ENCODE peak calls at places on chromosomes 16 and 17, in six cellular contexts. V, O, B, L, A and Q are unnamed samples.

GRCh38 chr17:65261682-65262636 is 124.8 kb downstream of the RGS9 start:
- DNase-seq in B (peak), O (peak), L (peak), V (no peak), A (peak), Q (peak)

GRCh38 chr17:33750943-33751701 is 458.0 kb upstream of the ASIC2 start:
- DNase-seq in A (peak), L (peak), V (peak), O (peak), B (peak), Q (peak)

GRCh38 chr16:8257561-8257960 is 332.8 kb downstream of the TMEM114 start:
- DNase-seq in B (no peak), V (no peak), A (no peak), O (no peak), L (no peak), Q (no peak)

GRCh38 chr16:88706965-88707871 is 915 bp downstream of the CTU2 start:
- DNase-seq in V (no peak), O (peak), L (no peak), B (no peak), A (peak), Q (peak)

GRCh38 chr16:49857423-49858181 is 1.7 kb upstream of the ZNF423 start:
- DNase-seq in V (peak), L (peak), B (peak), A (peak), O (peak), Q (peak)

GRCh38 chr16:30406911-30407793 is at the start of gene ZNF771:
- DNase-seq in A (peak), V (peak), O (peak), L (peak), B (peak), Q (peak)

GRCh38 chr16:48102083-48103008 is 53.4 kb downstream of the ABCC12 start:
- DNase-seq in L (no peak), B (no peak), O (no peak), A (no peak), V (no peak), Q (peak)

GRCh38 chr16:87762071-87762571 is 3.7 kb downstream of the KLHDC4 start:
- DNase-seq in L (no peak), B (no peak), O (no peak), A (no peak), V (no peak), Q (no peak)

GRCh38 chr17:7098802-7099459 is 15.7 kb downstream of the ASGR2 start:
- DNase-seq in O (no peak), L (no peak), A (no peak), V (no peak), B (no peak), Q (no peak)

GRCh38 chr17:32819035-32819434 is 57.9 kb downstream of the MYO1D start:
- DNase-seq in O (no peak), B (no peak), A (peak), V (no peak), L (no peak), Q (no peak)

GRCh38 chr16:67673712-67674580 is 7.3 kb downstream of the C16orf86 start:
- DNase-seq in O (no peak), V (no peak), L (no peak), A (no peak), B (no peak), Q (no peak)

GRCh38 chr17:40803617-40804082 is 3.9 kb upstream of the KRT28 start:
- DNase-seq in V (peak), O (peak), A (peak), B (peak), L (peak), Q (peak)

GRCh38 chr16:82655315-82655714 is 28.5 kb downstream of the CDH13 start:
- DNase-seq in L (peak), B (peak), V (no peak), O (peak), A (peak), Q (no peak)

GRCh38 chr16:28914325-28914724 is 10.7 kb downstream of the RABEP2 start:
- DNase-seq in V (no peak), O (no peak), B (no peak), A (no peak), L (no peak), Q (no peak)

GRCh38 chr17:51703364-51704341 is 443.3 kb downstream of the UTP18 start:
- DNase-seq in B (peak), O (no peak), L (no peak), A (peak), V (no peak), Q (no peak)

GRCh38 chr16:89013692-89014455 is 36.9 kb upstream of the CBFA2T3 start:
- DNase-seq in B (no peak), L (no peak), O (no peak), V (no peak), A (no peak), Q (no peak)

GRCh38 chr16:50615891-50616290 is 65.2 kb downstream of the SNX20 start:
- DNase-seq in A (no peak), O (no peak), B (peak), L (no peak), V (no peak), Q (no peak)

GRCh38 chr16:48082516-48082915 is 73.3 kb downstream of the ABCC12 start:
- DNase-seq in O (peak), B (peak), V (no peak), A (peak), L (peak), Q (no peak)

GRCh38 chr17:45277216-45277849 is 15.4 kb upstream of the SPATA32 start:
- DNase-seq in A (peak), O (peak), L (peak), B (peak), V (peak), Q (peak)

GRCh38 chr16:88454315-88455057 is 1.4 kb downstream of the ZFPM1 start:
- DNase-seq in A (peak), V (no peak), L (no peak), B (no peak), O (no peak), Q (no peak)

GRCh38 chr17:6153416-6153815 is 83.2 kb downstream of the WSCD1 start:
- DNase-seq in B (no peak), L (no peak), A (no peak), V (no peak), O (no peak), Q (no peak)

GRCh38 chr16:10870137-10870776 is 6.7 kb upstream of the CIITA start:
- DNase-seq in B (no peak), A (peak), V (no peak), L (no peak), O (no peak), Q (peak)

GRCh38 chr16:74657873-74658642 is 8.6 kb downstream of the RFWD3 start:
- DNase-seq in B (no peak), L (no peak), V (no peak), A (no peak), O (no peak), Q (no peak)

GRCh38 chr17:4690745-4691144 is 13.2 kb downstream of the PELP1 start:
- DNase-seq in V (no peak), L (no peak), B (no peak), A (no peak), O (no peak), Q (no peak)

GRCh38 chr16:47492428-47493357 is 31.6 kb downstream of the PHKB start:
- DNase-seq in L (peak), A (peak), O (peak), V (no peak), B (no peak), Q (peak)

GRCh38 chr16:85402910-85403692 is 210.0 kb upstream of the GSE1 start:
- DNase-seq in A (no peak), O (peak), B (peak), V (no peak), L (peak), Q (no peak)

GRCh38 chr16:65426484-65426883 is 304.6 kb upstream of the CDH11 start:
- DNase-seq in A (peak), L (no peak), O (no peak), V (no peak), B (peak), Q (no peak)

GRCh38 chr16:87541882-87542234 is 49.0 kb upstream of the ZCCHC14 start:
- DNase-seq in A (peak), V (no peak), B (no peak), L (no peak), O (no peak), Q (no peak)

GRCh38 chr17:77723071-77723908 is 235.2 kb upstream of the TNRC6C start:
- DNase-seq in A (no peak), V (no peak), O (no peak), B (no peak), L (no peak), Q (no peak)

GRCh38 chr17:78174332-78174869 is 6.0 kb downstream of the SYNGR2 start:
- DNase-seq in A (no peak), V (no peak), B (no peak), L (no peak), O (no peak), Q (no peak)

GRCh38 chr16:11141409-11142260 is 114.4 kb downstream of the SOCS1 start:
- DNase-seq in V (no peak), L (no peak), O (no peak), B (no peak), A (no peak), Q (no peak)

GRCh38 chr17:61805399-61805798 is 57.9 kb downstream of the BRIP1 start:
- DNase-seq in A (peak), V (no peak), B (peak), O (peak), L (peak), Q (no peak)

GRCh38 chr16:12406840-12407690 is 396.6 kb downstream of the CPPED1 start:
- DNase-seq in L (peak), O (peak), V (no peak), A (peak), B (peak), Q (no peak)

GRCh38 chr17:50422738-50423137 is 3.3 kb upstream of the ACSF2 start:
- DNase-seq in O (no peak), V (no peak), L (no peak), A (no peak), B (no peak), Q (no peak)
- H3K4me2 ChIP-seq in O (no peak), V (no peak), L (no peak), A (no peak), B (no peak), Q (no peak)

GRCh38 chr16:4336701-4337539 is 14.2 kb downstream of the PAM16 start:
- DNase-seq in O (no peak), B (no peak), V (no peak), L (no peak), A (no peak), Q (no peak)
- H3K9ac ChIP-seq in O (no peak), B (no peak), V (no peak), L (no peak), A (no peak), Q (no peak)

DNA sequence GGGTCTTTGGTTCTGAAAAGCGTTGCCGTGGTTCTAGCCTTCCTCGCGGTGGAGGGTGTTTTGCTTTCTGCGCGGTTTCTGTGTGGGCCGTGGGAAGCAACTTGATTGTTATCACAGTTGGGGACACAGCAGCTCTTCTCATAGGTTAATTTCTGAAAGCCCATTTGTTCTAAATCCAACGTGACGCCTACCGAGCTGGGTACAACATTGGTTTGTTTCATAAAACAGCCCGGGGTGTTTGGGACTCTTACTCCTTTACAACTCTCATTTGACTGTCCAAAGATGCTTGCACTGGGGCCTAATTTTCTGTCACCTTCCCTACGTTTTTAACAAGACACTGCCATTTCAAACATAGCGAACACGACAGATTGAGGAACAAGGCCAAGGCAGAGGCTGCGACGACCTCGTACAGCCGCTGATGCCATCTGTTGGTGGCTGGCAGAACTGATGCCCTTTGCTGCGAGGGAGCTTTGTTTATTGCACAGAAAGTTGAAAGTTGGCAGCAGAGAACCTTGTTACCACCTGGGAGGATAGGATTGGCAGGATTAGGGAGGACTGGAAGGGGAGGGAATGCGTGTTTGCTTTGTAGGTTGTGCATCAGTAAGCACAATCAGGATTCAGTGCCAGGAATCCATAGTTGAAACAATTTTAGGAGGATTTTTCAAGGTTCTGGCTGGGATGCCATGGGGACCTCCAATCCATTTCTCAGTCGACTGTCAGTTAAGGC is 98.2 kb downstream of the PITPNC1 start:
- DNase-seq in L (peak), B (peak), A (peak), V (no peak), O (peak), Q (peak)
- H3K4me2 ChIP-seq in L (no peak), B (no peak), A (no peak), V (no peak), O (no peak), Q (peak)

DNA sequence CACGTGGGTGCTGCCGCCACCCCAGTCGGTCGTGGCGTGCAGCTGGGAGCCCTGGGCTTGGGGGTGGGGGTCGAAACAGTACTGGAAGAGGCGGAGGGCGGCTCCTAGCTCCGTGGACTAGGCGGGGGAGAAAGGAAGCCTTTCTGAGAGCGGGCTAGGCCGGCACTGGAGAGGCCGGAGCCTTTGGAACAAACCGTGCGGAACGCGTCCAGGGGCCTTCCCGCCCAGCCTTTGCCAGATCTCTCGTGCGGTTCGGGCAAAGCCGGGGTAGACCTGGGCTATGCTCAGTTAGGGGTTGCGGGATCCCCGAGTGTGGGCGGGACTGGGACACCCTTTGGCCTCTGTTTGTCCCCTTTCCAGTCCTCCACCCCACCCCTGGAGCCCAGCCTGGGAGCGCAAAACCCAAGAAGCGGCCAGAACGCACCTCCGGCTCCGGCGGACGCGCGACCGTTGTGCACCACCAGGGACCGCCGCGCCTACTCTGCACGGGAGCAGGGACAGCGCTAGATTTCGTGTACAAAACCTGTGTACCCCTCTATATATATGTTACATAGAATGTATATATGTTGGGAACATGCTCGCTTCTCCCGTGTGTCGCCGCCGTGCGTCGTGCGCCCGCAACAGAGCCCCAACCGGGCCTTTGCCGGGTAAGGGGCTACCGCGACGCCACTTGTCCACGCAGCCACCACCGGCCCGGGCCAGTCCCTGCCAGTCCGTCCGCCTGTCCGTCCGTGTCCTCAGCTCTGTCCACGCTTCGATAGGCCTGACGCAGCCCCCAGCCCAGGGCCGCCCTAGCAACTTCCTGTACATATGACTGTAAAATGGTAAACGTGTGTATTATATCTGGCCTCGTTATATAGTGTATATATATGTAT is 26.2 kb downstream of the SREBF1 start:
- DNase-seq in V (no peak), A (peak), L (no peak), B (peak), O (peak), Q (no peak)
- H3K9ac ChIP-seq in V (peak), A (peak), L (no peak), B (no peak), O (peak), Q (no peak)